ENCODE peak calls at places on chromosome 12, in ten cellular contexts. S is tibial nerve; I is tibial artery; H is CD8-positive, alpha-beta T cell; C is CD8-positive, alpha-beta memory T cell; R is suprapubic skin; B is SK-N-SH; Z is ovary; J is body of pancreas; O is sigmoid colon. Y is an unnamed sample. For H3K36me3, the result is how much of the 10 kb centered on the place peaks cover.

GRCh38 chr12:40226652-40227051 is 1.9 kb downstream of the LRRK2 start:
- DNase-seq in S (peak), I (peak), H (no peak), C (no peak), R (peak), B (no peak), Z (peak), J (peak), O (peak), Y (peak)

GRCh38 chr12:40197590-40197989 is 27.2 kb upstream of the LRRK2 start:
- DNase-seq in S (no peak), I (no peak), H (no peak), C (no peak), R (no peak), B (no peak), Z (no peak), J (no peak), O (no peak), Y (no peak)

GRCh38 chr12:1531160-1531653 is 63.2 kb downstream of the FBXL14 start:
- DNase-seq in S (no peak), I (peak), H (no peak), C (no peak), R (no peak), B (no peak), Z (peak), J (peak), O (no peak), Y (no peak)

GRCh38 chr12:96236221-96236822 is 42.1 kb downstream of the ELK3 start:
- DNase-seq in S (no peak), I (peak), H (no peak), C (peak), R (no peak), B (no peak), Z (no peak), J (no peak), O (peak), Y (no peak)

GRCh38 chr12:26853303-26854027 is 20.5 kb upstream of the ITPR2 start:
- DNase-seq in S (peak), I (peak), H (peak), C (peak), R (peak), B (peak), Z (peak), J (peak), O (peak), Y (no peak)

GRCh38 chr12:24233519-24234246 is 284.2 kb upstream of the SOX5 start:
- DNase-seq in S (no peak), I (no peak), H (no peak), C (no peak), R (no peak), B (no peak), Z (no peak), J (no peak), O (no peak), Y (no peak)

GRCh38 chr12:121107681-121108080 is 25.0 kb upstream of the P2RX7 start:
- DNase-seq in S (no peak), I (no peak), H (no peak), C (no peak), R (no peak), B (no peak), Z (no peak), J (no peak), O (peak), Y (no peak)

GRCh38 chr12:108282676-108283075 is 56.4 kb downstream of the CMKLR1 start:
- DNase-seq in S (no peak), I (no peak), H (no peak), C (no peak), R (no peak), B (no peak), Z (no peak), J (no peak), O (no peak), Y (no peak)

GRCh38 chr12:48764521-48764920 is 24.4 kb downstream of the ADCY6 start:
- DNase-seq in S (no peak), I (no peak), H (no peak), C (no peak), R (peak), B (no peak), Z (no peak), J (no peak), O (no peak), Y (no peak)

GRCh38 chr12:9922429-9922828 is 9.7 kb downstream of the CLEC2A start:
- DNase-seq in S (no peak), I (no peak), H (no peak), C (no peak), R (no peak), B (no peak), Z (no peak), J (no peak), O (no peak), Y (no peak)

GRCh38 chr12:19683178-19683927 is 244.1 kb downstream of the AEBP2 start:
- DNase-seq in S (no peak), I (no peak), H (no peak), C (no peak), R (no peak), B (no peak), Z (no peak), J (no peak), O (no peak), Y (no peak)

GRCh38 chr12:86551146-86551571 is 295.0 kb upstream of the MGAT4C start:
- DNase-seq in S (no peak), I (peak), H (no peak), C (no peak), R (no peak), B (no peak), Z (no peak), J (no peak), O (no peak), Y (no peak)

GRCh38 chr12:118332511-118332910 is 40.2 kb downstream of the TAOK3 start:
- DNase-seq in S (no peak), I (no peak), H (no peak), C (no peak), R (no peak), B (no peak), Z (no peak), J (no peak), O (no peak), Y (no peak)

GRCh38 chr12:990308-990648 is 745 bp upstream of the ERC1 start:
- DNase-seq in S (peak), I (peak), H (no peak), C (peak), R (peak), B (no peak), Z (peak), J (peak), O (peak), Y (no peak)

GRCh38 chr12:110373025-110373876 is 30.3 kb downstream of the ANAPC7 start:
- DNase-seq in S (no peak), I (no peak), H (no peak), C (no peak), R (no peak), B (no peak), Z (no peak), J (no peak), O (peak), Y (peak)

GRCh38 chr12:131862994-131863710 is 31.3 kb upstream of the ULK1 start:
- DNase-seq in S (no peak), I (no peak), H (no peak), C (no peak), R (no peak), B (no peak), Z (peak), J (no peak), O (no peak), Y (no peak)

GRCh38 chr12:52838871-52839446 is 4.8 kb upstream of the KRT79 start:
- DNase-seq in S (no peak), I (no peak), H (no peak), C (no peak), R (no peak), B (no peak), Z (no peak), J (no peak), O (no peak), Y (no peak)

GRCh38 chr12:132491349-132491663 is 1.4 kb downstream of the FBRSL1 start:
- DNase-seq in S (no peak), I (no peak), H (no peak), C (no peak), R (no peak), B (no peak), Z (no peak), J (no peak), O (no peak), Y (no peak)

GRCh38 chr12:45490232-45490881 is 239.1 kb upstream of the ARID2 start:
- DNase-seq in S (no peak), I (no peak), H (no peak), C (no peak), R (no peak), B (no peak), Z (no peak), J (no peak), O (no peak), Y (no peak)

GRCh38 chr12:1356285-1356684 is 238.1 kb downstream of the FBXL14 start:
- DNase-seq in S (no peak), I (no peak), H (no peak), C (no peak), R (no peak), B (no peak), Z (no peak), J (no peak), O (no peak), Y (no peak)

GRCh38 chr12:110015132-110015531 is 15.9 kb downstream of the ANKRD13A start:
- DNase-seq in S (no peak), I (no peak), H (no peak), C (no peak), R (no peak), B (no peak), Z (no peak), J (no peak), O (no peak), Y (no peak)

GRCh38 chr12:111444706-111445310 is 39.1 kb downstream of the SH2B3 start:
- DNase-seq in S (no peak), I (peak), H (peak), C (peak), R (peak), B (no peak), Z (no peak), J (peak), O (peak), Y (peak)

GRCh38 chr12:20369164-20370000 is 1.0 kb downstream of the PDE3A start:
- DNase-seq in S (peak), I (peak), H (no peak), C (no peak), R (peak), B (peak), Z (peak), J (peak), O (peak), Y (no peak)

GRCh38 chr12:131219173-131220006 is 265.7 kb downstream of the ADGRD1 start:
- DNase-seq in S (no peak), I (peak), H (no peak), C (no peak), R (no peak), B (no peak), Z (no peak), J (no peak), O (no peak), Y (no peak)

GRCh38 chr12:88227263-88227662 is 85.2 kb downstream of the TMTC3 start:
- DNase-seq in S (no peak), I (no peak), H (no peak), C (no peak), R (no peak), B (no peak), Z (no peak), J (no peak), O (no peak), Y (no peak)

DNA sequence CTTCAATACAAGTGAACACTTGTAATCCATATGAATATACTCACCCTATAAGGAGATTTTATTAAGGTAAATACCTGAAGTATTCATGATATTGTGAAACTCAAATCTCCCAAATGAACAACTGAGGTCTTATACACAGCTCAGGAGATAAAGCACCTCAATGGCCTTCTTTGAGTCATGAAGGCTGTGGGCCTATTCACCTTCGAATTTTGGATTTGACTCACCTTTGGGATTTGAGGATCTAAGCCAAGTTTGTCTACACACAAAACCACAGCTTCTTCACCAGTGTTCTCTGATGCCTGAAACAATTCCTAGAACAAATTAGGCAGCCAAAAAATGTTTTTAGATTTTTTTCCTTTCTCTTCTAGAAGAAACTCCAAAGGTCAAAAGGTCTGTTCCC is 194.1 kb downstream of the NUAK1 start:
- DNase-seq in S (no peak), I (no peak), H (no peak), C (no peak), R (no peak), B (no peak), Z (no peak), J (no peak), O (no peak), Y (no peak)
- H3K4me3 ChIP-seq in S (no peak), I (no peak), H (no peak), C (no peak), R (no peak), B (no peak), Z (no peak), J (no peak), O (no peak), Y (no peak)

GRCh38 chr12:124774054-124774461 is 89.6 kb downstream of the SCARB1 start:
- DNase-seq in S (no peak), I (no peak), H (no peak), C (no peak), R (no peak), B (no peak), Z (no peak), J (no peak), O (no peak), Y (no peak)
- H3K27ac ChIP-seq in S (peak), I (peak), H (no peak), C (peak), R (peak), B (no peak), Z (peak), J (no peak), O (no peak), Y (peak)

GRCh38 chr12:100083308-100083707 is 59.4 kb downstream of the BLTP3B start:
- DNase-seq in S (no peak), I (no peak), H (no peak), C (no peak), R (no peak), B (no peak), Z (no peak), J (no peak), O (no peak), Y (no peak)
- H3K36me3 ChIP-seq in S (under half), I (half or more), H (under half), C (under half), R (half or more), B (under half), Z (under half), J (under half), O (under half), Y (under half)

DNA sequence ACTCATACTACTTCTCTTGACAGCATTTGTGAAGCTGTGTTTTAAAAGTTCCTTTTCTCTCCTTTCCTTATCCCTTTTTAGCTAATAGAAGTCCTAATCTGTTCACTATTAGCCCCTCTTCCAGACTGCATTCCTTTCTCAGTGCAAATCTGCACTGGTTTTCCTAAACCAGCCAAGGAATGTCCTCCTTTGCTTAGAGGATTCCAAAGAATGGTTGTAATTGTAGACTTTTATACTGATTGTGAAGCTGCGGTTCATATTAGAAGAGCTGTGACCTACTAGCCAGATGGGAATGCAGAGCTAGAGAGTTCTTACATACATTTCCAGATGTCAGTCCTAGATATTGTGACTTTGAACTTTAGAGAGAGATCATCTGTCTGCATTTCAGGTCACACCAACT is 79.7 kb downstream of the MYRFL start:
- DNase-seq in S (no peak), I (no peak), H (no peak), C (no peak), R (no peak), B (no peak), Z (no peak), J (no peak), O (no peak), Y (no peak)
- H3K4me3 ChIP-seq in S (no peak), I (no peak), H (no peak), C (no peak), R (no peak), B (no peak), Z (no peak), J (no peak), O (no peak), Y (no peak)

DNA sequence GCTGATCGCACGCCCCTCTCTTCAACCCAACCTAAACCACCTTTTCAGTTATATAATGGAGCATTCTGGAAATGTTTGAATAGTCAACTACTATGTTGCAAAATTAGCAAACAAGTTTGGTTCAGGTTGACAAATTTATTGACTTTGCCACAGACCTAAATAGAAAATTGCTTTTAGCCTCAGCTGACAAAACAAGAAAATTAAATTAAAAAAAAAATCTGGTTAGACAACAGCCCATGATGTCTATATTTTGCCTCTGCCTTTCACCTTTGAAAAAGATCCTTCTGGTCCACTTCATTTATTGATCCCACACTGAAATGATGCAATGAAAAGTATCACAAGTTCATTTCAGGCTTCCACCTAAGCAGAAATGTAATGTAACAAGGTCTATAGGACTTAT is 17.5 kb downstream of the SLC38A4 start:
- DNase-seq in S (no peak), I (no peak), H (no peak), C (no peak), R (no peak), B (no peak), Z (no peak), J (no peak), O (no peak), Y (no peak)
- H3K27ac ChIP-seq in S (no peak), I (no peak), H (no peak), C (no peak), R (no peak), B (no peak), Z (no peak), J (no peak), O (no peak), Y (no peak)

GRCh38 chr12:113244015-113244983 is 23.0 kb downstream of the TPCN1 start:
- DNase-seq in S (peak), I (peak), H (no peak), C (no peak), R (no peak), B (peak), Z (no peak), J (peak), O (peak), Y (no peak)

GRCh38 chr12:113247123-113248045 is 26.1 kb downstream of the TPCN1 start:
- DNase-seq in S (no peak), I (no peak), H (no peak), C (no peak), R (no peak), B (peak), Z (no peak), J (peak), O (no peak), Y (no peak)

GRCh38 chr12:113248842-113249435 is 27.7 kb downstream of the TPCN1 start:
- DNase-seq in S (no peak), I (no peak), H (no peak), C (no peak), R (no peak), B (no peak), Z (no peak), J (no peak), O (no peak), Y (no peak)

GRCh38 chr12:113248046-113248825 is 27.0 kb downstream of the TPCN1 start:
- DNase-seq in S (no peak), I (no peak), H (no peak), C (no peak), R (no peak), B (no peak), Z (no peak), J (no peak), O (no peak), Y (no peak)

GRCh38 chr12:113246478-113247122 is 25.3 kb downstream of the TPCN1 start:
- DNase-seq in S (no peak), I (no peak), H (no peak), C (no peak), R (no peak), B (no peak), Z (peak), J (peak), O (no peak), Y (no peak)
- H3K36me3 ChIP-seq in S (under half), I (under half), H (under half), C (under half), R (under half), B (under half), Z (under half), J (under half), O (under half), Y (under half)

DNA sequence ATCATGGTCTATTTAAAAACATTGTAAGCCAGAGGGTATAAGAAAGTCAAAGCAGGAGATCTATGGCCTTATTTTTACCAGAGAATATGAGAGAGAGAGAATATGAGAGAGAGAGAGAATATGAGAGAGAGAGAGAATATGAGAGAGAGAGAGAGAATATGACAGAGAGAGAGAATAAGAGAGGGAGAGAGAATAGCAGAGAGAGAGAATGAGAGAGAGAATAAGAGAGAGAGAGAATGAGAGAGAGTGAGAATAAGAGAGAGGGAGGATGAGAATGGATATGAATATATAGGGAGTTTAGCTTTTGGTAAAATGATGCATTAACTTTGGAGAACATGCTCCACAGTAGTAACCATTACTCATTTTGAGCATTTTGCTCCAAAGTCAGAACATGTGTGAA is 48.0 kb upstream of the ALG10B start:
- DNase-seq in S (no peak), I (no peak), H (no peak), C (no peak), R (no peak), B (no peak), Z (no peak), J (no peak), O (no peak), Y (no peak)
- H3K4me3 ChIP-seq in S (no peak), I (no peak), H (no peak), C (no peak), R (no peak), B (no peak), Z (no peak), J (no peak), O (no peak), Y (no peak)

GRCh38 chr12:4331842-4332241 is 10.8 kb downstream of the TIGAR start:
- DNase-seq in S (no peak), I (no peak), H (no peak), C (no peak), R (no peak), B (no peak), Z (no peak), J (no peak), O (no peak), Y (no peak)
- H3K27ac ChIP-seq in S (no peak), I (no peak), H (no peak), C (no peak), R (no peak), B (no peak), Z (no peak), J (no peak), O (no peak), Y (no peak)

GRCh38 chr12:116720129-116720528 is 17.7 kb downstream of the SPRING1 start:
- DNase-seq in S (no peak), I (no peak), H (no peak), C (no peak), R (peak), B (no peak), Z (no peak), J (no peak), O (no peak), Y (no peak)
- H3K36me3 ChIP-seq in S (under half), I (half or more), H (under half), C (under half), R (under half), B (half or more), Z (under half), J (under half), O (under half), Y (under half)

Y was measured in vagina.